ENCODE peak calls at places on chromosome 1, in eight cellular contexts. L, Q, B, W, N, H, O and F are unnamed samples.

GRCh38 chr1:240414237-240414636 is 197.7 kb downstream of the GREM2 start:
- DNase-seq in L (no peak), Q (peak; percentile 81), B (no peak), W (no peak), N (no peak), H (no peak), O (no peak), F (peak; percentile 75)

GRCh38 chr1:19954059-19954458 is 25.4 kb downstream of the PLA2G2A start:
- DNase-seq in L (no peak), Q (no peak), B (no peak), W (no peak), N (no peak), H (no peak), O (no peak), F (no peak)

GRCh38 chr1:30123036-30123535 is 600.3 kb downstream of the MATN1 start:
- DNase-seq in L (no peak), Q (no peak), B (no peak), W (no peak), N (no peak), H (no peak), O (no peak), F (no peak)

GRCh38 chr1:209150114-209150513 is 433.4 kb upstream of the CAMK1G start:
- DNase-seq in L (peak; percentile 24), Q (no peak), B (no peak), W (no peak), N (no peak), H (no peak), O (no peak), F (no peak)

GRCh38 chr1:75345538-75346292 is 211.5 kb downstream of the LHX8 start:
- DNase-seq in L (peak; percentile 61), Q (no peak), B (no peak), W (no peak), N (no peak), H (no peak), O (no peak), F (peak; percentile 30)

GRCh38 chr1:162905759-162906158 is 44.8 kb upstream of the CCDC190 start:
- DNase-seq in L (peak; percentile 77), Q (peak; percentile 55), B (no peak), W (no peak), N (no peak), H (no peak), O (no peak), F (no peak)

GRCh38 chr1:101187287-101187686 is 49.5 kb upstream of the S1PR1 start:
- DNase-seq in L (no peak), Q (no peak), B (no peak), W (no peak), N (no peak), H (no peak), O (no peak), F (no peak)

GRCh38 chr1:220326578-220326977 is 54.3 kb upstream of the RAB3GAP2 start:
- DNase-seq in L (peak; percentile 10), Q (no peak), B (no peak), W (no peak), N (no peak), H (no peak), O (no peak), F (no peak)

GRCh38 chr1:27142464-27142863 is 12.5 kb downstream of the SLC9A1 start:
- DNase-seq in L (peak; percentile 50), Q (no peak), B (no peak), W (no peak), N (no peak), H (no peak), O (no peak), F (no peak)

GRCh38 chr1:226946841-226947240 is 6.7 kb downstream of the COQ8A start:
- DNase-seq in L (no peak), Q (no peak), B (peak; percentile 47), W (no peak), N (no peak), H (no peak), O (no peak), F (no peak)

GRCh38 chr1:50633465-50633864 is 210.2 kb upstream of the DMRTA2 start:
- DNase-seq in L (no peak), Q (no peak), B (no peak), W (no peak), N (no peak), H (no peak), O (no peak), F (no peak)

GRCh38 chr1:204867666-204868339 is 2.9 kb upstream of the NFASC start:
- DNase-seq in L (no peak), Q (no peak), B (no peak), W (no peak), N (no peak), H (no peak), O (no peak), F (no peak)

GRCh38 chr1:46301406-46302090 is 1.9 kb downstream of the LRRC41 start:
- DNase-seq in L (peak; percentile 41), Q (peak; percentile 27), B (no peak), W (no peak), N (no peak), H (no peak), O (peak; percentile 68), F (peak; percentile 80)

GRCh38 chr1:58870298-58870676 is 86.4 kb upstream of the JUN start:
- DNase-seq in L (peak; percentile 88), Q (no peak), B (peak; percentile 31), W (no peak), N (no peak), H (no peak), O (no peak), F (no peak)

GRCh38 chr1:109265016-109265415 is 15.7 kb downstream of the CELSR2 start:
- DNase-seq in L (no peak), Q (no peak), B (no peak), W (no peak), N (no peak), H (no peak), O (no peak), F (peak; percentile 78)

GRCh38 chr1:201016211-201016651 is 7.3 kb downstream of the KIF21B start:
- DNase-seq in L (peak; percentile 74), Q (no peak), B (no peak), W (no peak), N (no peak), H (no peak), O (peak; percentile 70), F (peak; percentile 95)

GRCh38 chr1:155082301-155082940 is 3.8 kb downstream of the EFNA3 start:
- DNase-seq in L (no peak), Q (no peak), B (no peak), W (no peak), N (no peak), H (no peak), O (no peak), F (peak; percentile 84)

GRCh38 chr1:12397426-12398134 is 167.8 kb downstream of the VPS13D start:
- DNase-seq in L (no peak), Q (no peak), B (no peak), W (no peak), N (no peak), H (no peak), O (no peak), F (no peak)

GRCh38 chr1:237041795-237042466 is at the start of gene RYR2:
- DNase-seq in L (peak; percentile 51), Q (no peak), B (no peak), W (no peak), N (no peak), H (no peak), O (peak; percentile 8), F (no peak)

GRCh38 chr1:219086956-219087469 is 86.7 kb upstream of the LYPLAL1 start:
- DNase-seq in L (no peak), Q (no peak), B (no peak), W (no peak), N (no peak), H (no peak), O (no peak), F (no peak)

GRCh38 chr1:51998701-51999100 is 8.2 kb upstream of the RAB3B start:
- DNase-seq in L (no peak), Q (no peak), B (no peak), W (no peak), N (no peak), H (no peak), O (no peak), F (no peak)

GRCh38 chr1:6275826-6276764 is 15.2 kb upstream of the GPR153 start:
- DNase-seq in L (no peak), Q (peak; percentile 49), B (peak; percentile 35), W (no peak), N (no peak), H (no peak), O (no peak), F (peak; percentile 99)

GRCh38 chr1:37237948-37238347 is 203.6 kb upstream of the GRIK3 start:
- DNase-seq in L (no peak), Q (no peak), B (no peak), W (no peak), N (no peak), H (no peak), O (no peak), F (no peak)

GRCh38 chr1:200267937-200268336 is 141.9 kb downstream of the ZNF281 start:
- DNase-seq in L (no peak), Q (no peak), B (no peak), W (no peak), N (no peak), H (no peak), O (no peak), F (no peak)

GRCh38 chr1:39385067-39385988 is 106.1 kb upstream of the BMP8A start:
- DNase-seq in L (no peak), Q (no peak), B (no peak), W (no peak), N (no peak), H (no peak), O (no peak), F (no peak)